ENCODE peak calls at places on chromosome 20, in eight cellular contexts. Z is kidney, X is K562, E is A549, G is ovary, Y is psoas muscle, J is thoracic aorta, Q is pancreas. N is an unnamed sample.
A peak's percentile ranks its signal among the peaks of the same experiment; 100 is the strongest.

GRCh38 chr20:48850681-48851299 is 23.0 kb upstream of the PREX1 start:
- DNase-seq in X (no peak), Y (no peak), Q (no peak), Z (no peak), J (no peak), G (no peak), E (no peak), N (no peak)

GRCh38 chr20:31857861-31858835 is 12.2 kb downstream of the DUSP15 start:
- DNase-seq in J (no peak), X (no peak), Q (no peak), Y (peak; percentile 41), G (peak; percentile 9), Z (peak; percentile 31), E (no peak), N (no peak)

GRCh38 chr20:9912858-9913434 is 74.1 kb upstream of the PAK5 start:
- DNase-seq in Q (peak; percentile 36), X (peak; percentile 4), G (peak; percentile 38), Z (no peak), E (peak; percentile 57), Y (no peak), J (no peak), N (no peak)

GRCh38 chr20:34922654-34923381 is 32.8 kb downstream of the GSS start:
- DNase-seq in E (peak; percentile 60), Q (no peak), J (peak; percentile 11), G (no peak), Z (no peak), Y (no peak), X (no peak), N (peak; percentile 76)

GRCh38 chr20:1844723-1845523 is 50.3 kb upstream of the SIRPA start:
- DNase-seq in Z (no peak), J (no peak), X (no peak), Y (peak; percentile 66), G (no peak), E (no peak), Q (no peak), N (no peak)

GRCh38 chr20:62755817-62756724 is 40.2 kb upstream of the MRGBP start:
- DNase-seq in Y (peak; percentile 41), J (no peak), E (no peak), X (no peak), Q (peak; percentile 29), Z (peak; percentile 41), G (no peak), N (no peak)

GRCh38 chr20:58692579-58693225 is at the start of gene NPEPL1:
- DNase-seq in Q (peak; percentile 78), X (no peak), E (peak; percentile 78), Y (peak; percentile 83), Z (peak; percentile 87), J (no peak), G (peak; percentile 73), N (no peak)

GRCh38 chr20:63520939-63521601 is 505 bp downstream of the PPDPF start:
- DNase-seq in J (no peak), E (peak; percentile 69), Z (peak; percentile 96), X (peak; percentile 83), G (peak; percentile 82), Y (peak; percentile 86), Q (peak; percentile 89), N (peak; percentile 38)

GRCh38 chr20:10414982-10415650 is 18.9 kb downstream of the MKKS start:
- DNase-seq in Y (no peak), X (no peak), J (no peak), Z (no peak), G (no peak), Q (no peak), E (peak; percentile 59), N (peak; percentile 89)

GRCh38 chr20:665276-665675 is 10.3 kb downstream of the SCRT2 start:
- DNase-seq in Q (no peak), Z (peak; percentile 23), E (no peak), Y (no peak), X (no peak), J (no peak), G (no peak), N (no peak)

GRCh38 chr20:58642465-58642864 is 8.6 kb upstream of the STX16 start:
- DNase-seq in X (no peak), G (no peak), Q (no peak), Y (no peak), J (no peak), Z (no peak), E (no peak), N (no peak)

GRCh38 chr20:40540163-40540562 is 148.9 kb downstream of the MAFB start:
- DNase-seq in Y (no peak), E (no peak), G (no peak), Q (no peak), X (no peak), J (no peak), Z (no peak), N (no peak)

GRCh38 chr20:49160057-49160929 is 27.8 kb downstream of the STAU1 start:
- DNase-seq in Q (no peak), E (no peak), X (no peak), J (no peak), Z (no peak), Y (no peak), G (no peak), N (no peak)

GRCh38 chr20:34269996-34270627 is 28.9 kb downstream of the ASIP start:
- DNase-seq in X (no peak), J (no peak), Y (no peak), Z (no peak), E (no peak), Q (no peak), G (peak; percentile 64), N (no peak)

GRCh38 chr20:23228912-23229311 is 121.7 kb upstream of the NXT1 start:
- DNase-seq in J (no peak), Z (no peak), X (no peak), G (no peak), Q (no peak), E (no peak), Y (no peak), N (no peak)

GRCh38 chr20:14481863-14482262 is 144.5 kb upstream of the FLRT3 start:
- DNase-seq in J (no peak), X (no peak), G (no peak), E (no peak), Y (no peak), Q (no peak), Z (no peak), N (peak; percentile 82)

GRCh38 chr20:62651285-62652021 is 9.2 kb downstream of the SLCO4A1 start:
- DNase-seq in J (no peak), Q (no peak), E (no peak), Z (peak; percentile 91), X (peak; percentile 40), G (peak; percentile 74), Y (peak; percentile 82), N (no peak)

GRCh38 chr20:13839421-13840092 is 54.7 kb downstream of the NDUFAF5 start:
- DNase-seq in Z (no peak), Y (no peak), J (no peak), X (no peak), Q (no peak), E (no peak), G (no peak), N (peak; percentile 44)

GRCh38 chr20:32963176-32963575 is 41.1 kb downstream of the SUN5 start:
- DNase-seq in Y (no peak), Q (no peak), X (no peak), E (no peak), Z (peak; percentile 42), J (no peak), G (no peak), N (no peak)

GRCh38 chr20:58416832-58417231 is 27.8 kb downstream of the VAPB start:
- DNase-seq in Z (no peak), Y (no peak), X (no peak), Q (no peak), E (no peak), G (no peak), J (no peak), N (no peak)

GRCh38 chr20:10080554-10080953 is 45.8 kb downstream of the ANKEF1 start:
- DNase-seq in X (no peak), G (no peak), Q (no peak), Z (no peak), Y (no peak), J (no peak), E (no peak), N (no peak)

GRCh38 chr20:16271450-16271849 is 301.8 kb downstream of the KIF16B start:
- DNase-seq in E (no peak), Y (no peak), X (no peak), G (no peak), Z (no peak), Q (no peak), J (no peak), N (no peak)

GRCh38 chr20:1830240-1830639 is 65.0 kb upstream of the SIRPA start:
- DNase-seq in X (no peak), Z (no peak), G (peak; percentile 39), E (peak; percentile 79), Y (peak; percentile 79), Q (peak; percentile 48), J (peak; percentile 50), N (peak; percentile 98)

GRCh38 chr20:37988555-37988954 is 44.7 kb downstream of the TTI1 start:
- DNase-seq in X (no peak), Z (no peak), Y (no peak), J (no peak), E (no peak), Q (no peak), G (no peak), N (no peak)
- H3K27ac ChIP-seq in X (no peak overlapping the region), Z (no peak overlapping the region), Y (peak overlapping the region; percentile 91), J (no peak overlapping the region), E (no peak overlapping the region), Q (no peak overlapping the region), G (no peak overlapping the region), N (no peak overlapping the region)

GRCh38 chr20:50673831-50674825 is 17.2 kb downstream of the RIPOR3 start:
- DNase-seq in J (no peak), Q (no peak), Z (no peak), X (no peak), G (no peak), E (no peak), Y (no peak), N (no peak)
- H3K4me1 ChIP-seq in J (no peaks in the 10 kb centered on the region), Q (peaks cover 6% of the 10 kb centered on the region), Z (peaks cover 59% of the 10 kb centered on the region), X (peaks cover 53% of the 10 kb centered on the region), G (peaks cover 10% of the 10 kb centered on the region), E (peaks cover 41% of the 10 kb centered on the region), Y (no peaks in the 10 kb centered on the region), N (peaks cover 2% of the 10 kb centered on the region)

DNA sequence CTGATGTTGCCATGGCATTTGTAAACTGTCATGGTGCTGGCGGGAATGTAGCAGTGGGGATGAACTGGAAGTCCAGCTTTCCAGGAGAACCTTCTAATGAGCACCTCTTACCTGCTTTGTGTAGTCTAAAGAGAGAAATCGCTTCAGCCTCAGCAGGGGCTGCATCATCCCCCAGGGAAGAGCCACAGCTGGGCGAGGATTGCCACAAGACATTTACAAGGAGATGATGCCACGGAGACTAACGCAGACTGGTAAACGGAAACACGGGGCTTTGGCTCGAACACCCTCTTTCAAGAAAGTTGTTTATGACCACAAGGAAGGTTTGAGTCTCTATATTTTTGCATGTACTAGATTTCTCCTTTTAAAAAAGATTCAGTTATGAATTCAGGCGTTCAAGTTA is 72.9 kb downstream of the CDH26 start:
- DNase-seq in Z (no peak), J (no peak), E (no peak), Q (no peak), G (no peak), Y (no peak), X (no peak), N (no peak)
- H3K27ac ChIP-seq in Z (no peak overlapping the region), J (no peak overlapping the region), E (no peak overlapping the region), Q (no peak overlapping the region), G (no peak overlapping the region), Y (no peak overlapping the region), X (no peak overlapping the region), N (no peak overlapping the region)

GRCh38 chr20:19785173-19785799 is 27.2 kb downstream of the RIN2 start:
- DNase-seq in X (no peak), E (peak; percentile 42), G (no peak), J (no peak), Q (no peak), Y (no peak), Z (no peak), N (no peak)
- H3K4me1 ChIP-seq in X (no peaks in the 10 kb centered on the region), E (peaks cover 35% of the 10 kb centered on the region), G (peaks cover 9% of the 10 kb centered on the region), J (peaks cover 23% of the 10 kb centered on the region), Q (peaks cover 4% of the 10 kb centered on the region), Y (peaks cover 39% of the 10 kb centered on the region), Z (peaks cover 24% of the 10 kb centered on the region), N (peaks cover 24% of the 10 kb centered on the region)

GRCh38 chr20:19990911-19991707 is 26.1 kb upstream of the NAA20 start:
- DNase-seq in Q (no peak), Z (no peak), J (no peak), Y (no peak), X (no peak), E (no peak), G (no peak), N (no peak)
- H3K27ac ChIP-seq in Q (no peak overlapping the region), Z (peak overlapping the region; percentile 41), J (no peak overlapping the region), Y (peak overlapping the region; percentile 25), X (no peak overlapping the region), E (peak overlapping the region; percentile 81), G (no peak overlapping the region), N (peak overlapping the region; percentile 95)

N was measured in foreskin keratinocyte.